ENCODE peak calls at places on chromosomes 2 and 18, in four cellular contexts. One of them, this sample, is unnamed.

GRCh38 chr2:31736695-31737454 is 156.1 kb upstream of the SRD5A2 start:
- DNase-seq in GM23248: no peak
- DNase-seq in NCI-H510A treated with DMSO at 0.1 percent for 48 hours: no peak
- DNase-seq in activated CD4-positive, CD25-positive, alpha-beta regulatory T cell: no peak
- DNase-seq in this sample: no peak

GRCh38 chr2:179240481-179241451 is 23.9 kb downstream of the SESTD1 start:
- DNase-seq in activated CD4-positive, CD25-positive, alpha-beta regulatory T cell: no peak
- DNase-seq in GM23248: no peak
- DNase-seq in NCI-H510A treated with DMSO at 0.1 percent for 48 hours: no peak
- DNase-seq in this sample: no peak

GRCh38 chr2:212979046-212979612 is 172.3 kb downstream of the IKZF2 start:
- DNase-seq in GM23248: no peak
- DNase-seq in activated CD4-positive, CD25-positive, alpha-beta regulatory T cell: no peak
- DNase-seq in NCI-H510A treated with DMSO at 0.1 percent for 48 hours: no peak
- DNase-seq in this sample: no peak

GRCh38 chr18:48656582-48656981 is 117.8 kb downstream of the CTIF start:
- DNase-seq in GM23248: peak
- DNase-seq in NCI-H510A treated with DMSO at 0.1 percent for 48 hours: no peak
- DNase-seq in activated CD4-positive, CD25-positive, alpha-beta regulatory T cell: no peak
- DNase-seq in this sample: no peak

GRCh38 chr2:239605976-239606375 is 205.2 kb upstream of the HDAC4 start:
- DNase-seq in activated CD4-positive, CD25-positive, alpha-beta regulatory T cell: no peak
- DNase-seq in NCI-H510A treated with DMSO at 0.1 percent for 48 hours: no peak
- DNase-seq in GM23248: no peak
- DNase-seq in this sample: no peak

GRCh38 chr2:29582062-29582461 is 339.3 kb downstream of the ALK start:
- DNase-seq in NCI-H510A treated with DMSO at 0.1 percent for 48 hours: no peak
- DNase-seq in GM23248: no peak
- DNase-seq in activated CD4-positive, CD25-positive, alpha-beta regulatory T cell: no peak
- DNase-seq in this sample: no peak

GRCh38 chr18:49241852-49242251 is 218.6 kb downstream of the DYM start:
- DNase-seq in activated CD4-positive, CD25-positive, alpha-beta regulatory T cell: no peak
- DNase-seq in GM23248: peak
- DNase-seq in NCI-H510A treated with DMSO at 0.1 percent for 48 hours: no peak
- DNase-seq in this sample: no peak

GRCh38 chr2:86393521-86394490 is 47.4 kb upstream of the KDM3A start:
- DNase-seq in NCI-H510A treated with DMSO at 0.1 percent for 48 hours: no peak
- DNase-seq in GM23248: peak
- DNase-seq in activated CD4-positive, CD25-positive, alpha-beta regulatory T cell: no peak
- DNase-seq in this sample: no peak

GRCh38 chr2:121722479-121722878 is 14.2 kb downstream of the NIFK start:
- DNase-seq in GM23248: peak
- DNase-seq in activated CD4-positive, CD25-positive, alpha-beta regulatory T cell: no peak
- DNase-seq in NCI-H510A treated with DMSO at 0.1 percent for 48 hours: no peak
- DNase-seq in this sample: no peak

GRCh38 chr2:64143154-64144056 is 815 bp downstream of the PELI1 start:
- DNase-seq in NCI-H510A treated with DMSO at 0.1 percent for 48 hours: peak
- DNase-seq in GM23248: peak
- DNase-seq in activated CD4-positive, CD25-positive, alpha-beta regulatory T cell: no peak
- DNase-seq in this sample: peak

GRCh38 chr2:9813312-9814128 is 29.8 kb upstream of the TAF1B start:
- DNase-seq in NCI-H510A treated with DMSO at 0.1 percent for 48 hours: peak
- DNase-seq in GM23248: peak
- DNase-seq in activated CD4-positive, CD25-positive, alpha-beta regulatory T cell: peak
- DNase-seq in this sample: peak

GRCh38 chr2:65549262-65550036 is 117.0 kb upstream of the SPRED2 start:
- DNase-seq in activated CD4-positive, CD25-positive, alpha-beta regulatory T cell: no peak
- DNase-seq in NCI-H510A treated with DMSO at 0.1 percent for 48 hours: no peak
- DNase-seq in GM23248: no peak
- DNase-seq in this sample: no peak

GRCh38 chr2:201674794-201675193 is 23.6 kb downstream of the MPP4 start:
- DNase-seq in activated CD4-positive, CD25-positive, alpha-beta regulatory T cell: no peak
- DNase-seq in GM23248: no peak
- DNase-seq in NCI-H510A treated with DMSO at 0.1 percent for 48 hours: no peak
- DNase-seq in this sample: no peak

GRCh38 chr2:172888704-172889103 is 153.1 kb downstream of the RAPGEF4 start:
- DNase-seq in GM23248: no peak
- DNase-seq in NCI-H510A treated with DMSO at 0.1 percent for 48 hours: peak
- DNase-seq in activated CD4-positive, CD25-positive, alpha-beta regulatory T cell: no peak
- DNase-seq in this sample: no peak

GRCh38 chr2:168029071-168029470 is 218.3 kb downstream of the STK39 start:
- DNase-seq in activated CD4-positive, CD25-positive, alpha-beta regulatory T cell: no peak
- DNase-seq in NCI-H510A treated with DMSO at 0.1 percent for 48 hours: no peak
- DNase-seq in GM23248: no peak
- DNase-seq in this sample: no peak

GRCh38 chr2:179311071-179311470 is 46.4 kb upstream of the SESTD1 start:
- DNase-seq in activated CD4-positive, CD25-positive, alpha-beta regulatory T cell: no peak
- DNase-seq in NCI-H510A treated with DMSO at 0.1 percent for 48 hours: no peak
- DNase-seq in GM23248: no peak
- DNase-seq in this sample: no peak

GRCh38 chr2:160974803-160975202 is 185.4 kb upstream of the TANK start:
- DNase-seq in activated CD4-positive, CD25-positive, alpha-beta regulatory T cell: no peak
- DNase-seq in NCI-H510A treated with DMSO at 0.1 percent for 48 hours: no peak
- DNase-seq in GM23248: peak
- DNase-seq in this sample: no peak

GRCh38 chr18:32160547-32160946 is 29.3 kb upstream of the MEP1B start:
- DNase-seq in GM23248: no peak
- DNase-seq in activated CD4-positive, CD25-positive, alpha-beta regulatory T cell: no peak
- DNase-seq in NCI-H510A treated with DMSO at 0.1 percent for 48 hours: no peak
- DNase-seq in this sample: no peak

GRCh38 chr18:32879497-32879896 is 106.7 kb upstream of the KLHL14 start:
- DNase-seq in GM23248: no peak
- DNase-seq in activated CD4-positive, CD25-positive, alpha-beta regulatory T cell: no peak
- DNase-seq in NCI-H510A treated with DMSO at 0.1 percent for 48 hours: no peak
- DNase-seq in this sample: no peak

GRCh38 chr2:232402518-232402917 is 4.1 kb upstream of the ALPG start:
- DNase-seq in NCI-H510A treated with DMSO at 0.1 percent for 48 hours: no peak
- DNase-seq in GM23248: no peak
- DNase-seq in activated CD4-positive, CD25-positive, alpha-beta regulatory T cell: no peak
- DNase-seq in this sample: no peak

GRCh38 chr18:32391126-32391525 is 79.6 kb downstream of the GAREM1 start:
- DNase-seq in NCI-H510A treated with DMSO at 0.1 percent for 48 hours: no peak
- DNase-seq in GM23248: no peak
- DNase-seq in activated CD4-positive, CD25-positive, alpha-beta regulatory T cell: no peak
- DNase-seq in this sample: no peak

GRCh38 chr18:11872479-11873136 is 21.4 kb downstream of the CHMP1B start:
- DNase-seq in NCI-H510A treated with DMSO at 0.1 percent for 48 hours: peak
- DNase-seq in GM23248: peak
- DNase-seq in activated CD4-positive, CD25-positive, alpha-beta regulatory T cell: no peak
- DNase-seq in this sample: peak

GRCh38 chr2:119644186-119644585 is 34.8 kb upstream of the TMEM177 start:
- DNase-seq in GM23248: peak
- DNase-seq in activated CD4-positive, CD25-positive, alpha-beta regulatory T cell: no peak
- DNase-seq in NCI-H510A treated with DMSO at 0.1 percent for 48 hours: no peak
- DNase-seq in this sample: no peak

GRCh38 chr18:24518596-24518995 is 58.2 kb downstream of the HRH4 start:
- DNase-seq in NCI-H510A treated with DMSO at 0.1 percent for 48 hours: no peak
- DNase-seq in GM23248: no peak
- DNase-seq in activated CD4-positive, CD25-positive, alpha-beta regulatory T cell: no peak
- DNase-seq in this sample: no peak

GRCh38 chr18:23337599-23338444 is 115.3 kb upstream of the RIOK3 start:
- DNase-seq in NCI-H510A treated with DMSO at 0.1 percent for 48 hours: no peak
- DNase-seq in activated CD4-positive, CD25-positive, alpha-beta regulatory T cell: no peak
- DNase-seq in GM23248: peak
- DNase-seq in this sample: no peak

GRCh38 chr18:13615432-13615861 is 110.9 kb downstream of the FAM210A start:
- DNase-seq in NCI-H510A treated with DMSO at 0.1 percent for 48 hours: no peak
- DNase-seq in activated CD4-positive, CD25-positive, alpha-beta regulatory T cell: no peak
- DNase-seq in GM23248: peak
- DNase-seq in this sample: no peak